ENCODE peak calls at places on chromosome 21, in nine cellular contexts. P, B, Q, K, N, W, C, G and S are unnamed samples.
A peak's percentile ranks its signal among the peaks of the same experiment; 100 is the strongest.

GRCh38 chr21:43340491-43341348 is 86.2 kb downstream of the SIK1 start:
- DNase-seq in N (no peak), C (peak; percentile 90), P (no peak), B (no peak), G (peak; percentile 81), W (no peak), K (no peak), Q (no peak), S (no peak)

GRCh38 chr21:41294548-41295231 is 21.9 kb upstream of the FAM3B start:
- DNase-seq in B (peak; percentile 15), K (no peak), G (no peak), P (no peak), C (no peak), W (no peak), N (no peak), Q (no peak), S (no peak)

GRCh38 chr21:31136891-31137290 is 98.6 kb upstream of the KRTAP19-8 start:
- DNase-seq in P (no peak), C (no peak), Q (no peak), G (peak; percentile 57), B (peak; percentile 65), N (no peak), W (peak; percentile 64), K (no peak), S (no peak)

GRCh38 chr21:15212214-15212613 is 147.4 kb upstream of the NRIP1 start:
- DNase-seq in K (no peak), P (no peak), G (no peak), C (no peak), B (no peak), Q (no peak), N (no peak), W (no peak), S (peak; percentile 2)

GRCh38 chr21:39136711-39137110 is 46.5 kb downstream of the PSMG1 start:
- DNase-seq in C (no peak), Q (peak; percentile 26), P (no peak), N (no peak), K (no peak), W (no peak), B (no peak), G (peak; percentile 34), S (no peak)

GRCh38 chr21:31232344-31232743 is 111.7 kb downstream of the TIAM1 start:
- DNase-seq in C (no peak), Q (no peak), N (no peak), W (no peak), P (no peak), K (no peak), B (no peak), G (no peak), S (no peak)

GRCh38 chr21:18424250-18424649 is 20.7 kb upstream of the TMPRSS15 start:
- DNase-seq in B (no peak), Q (no peak), P (no peak), G (no peak), C (no peak), N (no peak), W (no peak), K (no peak), S (no peak)

GRCh38 chr21:32494946-32495703 is 82.6 kb downstream of the EVA1C start:
- DNase-seq in C (peak; percentile 69), P (no peak), W (no peak), B (no peak), G (peak; percentile 81), N (peak; percentile 28), K (no peak), Q (no peak), S (no peak)

GRCh38 chr21:44736291-44737004 is 25.1 kb upstream of the TSPEAR start:
- DNase-seq in Q (no peak), G (no peak), B (peak; percentile 73), C (no peak), W (peak; percentile 96), N (no peak), P (no peak), K (no peak), S (no peak)

GRCh38 chr21:29164330-29164942 is 34.0 kb downstream of the MAP3K7CL start:
- DNase-seq in Q (no peak), P (no peak), N (no peak), K (no peak), W (peak; percentile 34), B (peak; percentile 1), C (peak; percentile 73), G (peak; percentile 92), S (peak; percentile 54)

GRCh38 chr21:37224861-37225260 is 42.3 kb downstream of the VPS26C start:
- DNase-seq in K (no peak), G (no peak), C (no peak), B (no peak), Q (no peak), N (no peak), P (no peak), W (no peak), S (no peak)

GRCh38 chr21:39660596-39660995 is 47.9 kb downstream of the B3GALT5 start:
- DNase-seq in P (no peak), G (peak; percentile 64), B (no peak), W (peak; percentile 58), K (no peak), C (peak; percentile 45), Q (no peak), N (peak; percentile 50), S (no peak)

GRCh38 chr21:42969193-42969600 is 5.2 kb upstream of the PKNOX1 start:
- DNase-seq in K (no peak), B (no peak), C (peak; percentile 59), P (no peak), G (no peak), W (no peak), N (no peak), Q (no peak), S (no peak)

GRCh38 chr21:45909238-45909785 is 72.3 kb upstream of the COL6A1 start:
- DNase-seq in C (no peak), P (no peak), W (no peak), G (no peak), N (no peak), K (no peak), B (no peak), Q (no peak), S (no peak)

GRCh38 chr21:33229776-33230517 is at the start of gene IFNAR2:
- DNase-seq in G (peak; percentile 38), Q (peak; percentile 74), N (no peak), C (peak; percentile 36), K (peak; percentile 52), B (peak; percentile 59), W (peak; percentile 60), P (no peak), S (peak; percentile 22)